ENCODE peak calls at places on chromosomes 13 and 19, in eight cellular contexts. E is heart right ventricle, A is left ventricle myocardium inferior, B is choroid plexus epithelial cell, Z is AG10803, W is uterus, I is fibroblast of the aortic adventitia, P is lower leg skin. H is an unnamed sample.

GRCh38 chr19:16508546-16508945 is 12.4 kb downstream of the C19orf44 start:
- DNase-seq in W (no peak), I (no peak), Z (no peak), A (no peak), P (no peak), E (no peak), B (no peak), H (no peak)

GRCh38 chr13:23159205-23159586 is 21.6 kb upstream of the SGCG start:
- DNase-seq in Z (peak; percentile 42), I (peak; percentile 2), P (no peak), W (no peak), A (peak; percentile 33), B (peak; percentile 29), E (peak; percentile 33), H (no peak)

GRCh38 chr19:13784731-13785452 is 10.4 kb upstream of the ZSWIM4 start:
- DNase-seq in A (peak; percentile 71), P (peak; percentile 95), E (peak; percentile 82), Z (peak; percentile 77), W (peak; percentile 65), B (peak; percentile 75), I (peak; percentile 68), H (no peak)

GRCh38 chr13:111216166-111216960 is 101.3 kb downstream of the ARHGEF7 start:
- DNase-seq in B (peak; percentile 47), Z (no peak), I (peak; percentile 31), P (no peak), E (no peak), W (no peak), A (no peak), H (no peak)

GRCh38 chr13:41398494-41399190 is 58.7 kb upstream of the RGCC start:
- DNase-seq in Z (no peak), A (no peak), E (no peak), I (no peak), P (no peak), B (peak; percentile 13), W (no peak), H (peak; percentile 12)

GRCh38 chr13:21175656-21176194 is 627 bp downstream of the SKA3 start:
- DNase-seq in W (no peak), B (peak; percentile 58), I (no peak), A (no peak), E (no peak), P (no peak), Z (no peak), H (no peak)

GRCh38 chr13:110641055-110642015 is 26.0 kb downstream of the NAXD start:
- DNase-seq in Z (no peak), I (no peak), P (no peak), W (peak; percentile 49), A (peak; percentile 47), B (peak; percentile 83), E (no peak), H (no peak)

GRCh38 chr13:113087923-113088690 is 17.5 kb upstream of the F7 start:
- DNase-seq in E (no peak), P (no peak), Z (no peak), I (no peak), A (peak; percentile 5), B (no peak), W (no peak), H (no peak)

GRCh38 chr19:47699360-47699917 is 13.8 kb upstream of the EHD2 start:
- DNase-seq in P (no peak), A (no peak), I (peak; percentile 27), W (peak; percentile 56), E (no peak), B (peak; percentile 56), Z (no peak), H (no peak)

GRCh38 chr13:103757361-103757760 is 691.1 kb upstream of the SLC10A2 start:
- DNase-seq in W (no peak), Z (no peak), I (no peak), B (no peak), E (no peak), P (no peak), A (no peak), H (no peak)

GRCh38 chr13:51782026-51782710 is 21.8 kb downstream of the DHRS12 start:
- DNase-seq in E (no peak), I (no peak), B (no peak), A (no peak), W (no peak), P (no peak), Z (no peak), H (no peak)

GRCh38 chr19:23823952-23824389 is 65.3 kb upstream of the ZNF681 start:
- DNase-seq in I (no peak), B (peak; percentile 11), A (no peak), W (no peak), Z (no peak), E (no peak), P (no peak), H (no peak)

GRCh38 chr13:60152114-60152513 is 11.6 kb downstream of the DIAPH3 start:
- DNase-seq in I (no peak), E (no peak), W (no peak), Z (peak; percentile 25), B (no peak), A (no peak), P (no peak), H (no peak)

GRCh38 chr19:4531562-4532165 is 3.4 kb downstream of the PLIN5 start:
- DNase-seq in E (no peak), P (no peak), W (no peak), A (no peak), B (no peak), Z (no peak), I (no peak), H (no peak)

GRCh38 chr19:55241143-55241934 is 12.8 kb upstream of the TMEM86B start:
- DNase-seq in P (no peak), W (no peak), Z (no peak), E (no peak), B (no peak), I (no peak), A (no peak), H (no peak)

GRCh38 chr19:18321729-18322091 is 1.2 kb downstream of the LSM4 start:
- DNase-seq in W (no peak), P (no peak), A (no peak), Z (no peak), B (peak; percentile 35), I (peak; percentile 25), E (no peak), H (no peak)

GRCh38 chr19:42352216-42352892 is 26.9 kb downstream of the MEGF8 start:
- DNase-seq in A (no peak), W (no peak), I (no peak), Z (peak; percentile 15), P (no peak), B (peak; percentile 20), E (no peak), H (no peak)

DNA sequence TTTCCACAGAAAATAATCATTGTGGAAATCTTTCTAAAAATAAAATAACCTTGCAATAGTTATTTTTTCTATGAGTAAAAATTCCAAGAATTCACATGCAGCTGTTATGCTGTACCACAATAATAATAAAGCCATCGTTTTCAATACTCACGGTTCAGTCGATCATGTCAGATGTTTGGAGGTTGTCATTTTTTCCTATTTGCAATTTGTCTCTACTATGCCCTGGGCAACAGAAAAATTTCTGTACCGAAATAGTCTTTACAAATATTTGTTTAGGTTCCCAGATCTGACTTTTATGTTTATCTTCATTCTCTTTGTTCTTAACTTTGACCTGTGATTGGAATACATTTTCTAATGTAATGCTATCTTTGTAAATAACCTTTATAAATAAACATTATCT is 79.7 kb downstream of the ESD start:
- DNase-seq in Z (no peak), B (no peak), I (no peak), P (no peak), A (no peak), W (no peak), E (no peak), H (no peak)
- TF ChIP-seq CTCF in Z (no peak), B (no peak), I (no peak), P (no peak), A (no peak), W (no peak), E (no peak), H (no peak)

GRCh38 chr13:25143693-25144092 is 28.4 kb downstream of the AMER2 start:
- DNase-seq in B (no peak), E (no peak), A (no peak), Z (no peak), P (no peak), I (no peak), W (no peak), H (no peak)
- H3K4me3 ChIP-seq in B (no peak overlapping the region), E (no peak overlapping the region), A (no peak overlapping the region), Z (no peak overlapping the region), P (no peak overlapping the region), I (no peak overlapping the region), W (no peak overlapping the region), H (no peak overlapping the region)

GRCh38 chr19:923551-924211 is 2.2 kb upstream of the ARID3A start:
- DNase-seq in A (no peak), E (no peak), Z (no peak), P (no peak), W (no peak), B (no peak), I (no peak), H (no peak)

GRCh38 chr19:926595-927043 is 784 bp downstream of the ARID3A start:
- DNase-seq in B (peak; percentile 63), W (peak; percentile 54), P (no peak), I (peak; percentile 38), E (peak; percentile 61), Z (no peak), A (peak; percentile 70), H (no peak)

GRCh38 chr19:927044-927706 is 1.3 kb downstream of the ARID3A start:
- DNase-seq in Z (peak; percentile 56), I (peak; percentile 34), P (peak; percentile 96), W (peak; percentile 69), B (peak; percentile 64), A (peak; percentile 64), E (peak; percentile 71), H (no peak)

GRCh38 chr19:925912-926594 is at the start of gene ARID3A:
- DNase-seq in B (no peak), I (no peak), Z (no peak), P (no peak), A (peak; percentile 48), W (no peak), E (peak; percentile 56), H (no peak)

GRCh38 chr19:925087-925911 is 536 bp upstream of the ARID3A start:
- DNase-seq in E (peak; percentile 81), Z (peak; percentile 73), W (peak; percentile 77), B (peak; percentile 86), I (peak; percentile 77), P (peak; percentile 97), A (peak; percentile 80), H (peak; percentile 27)
- TF ChIP-seq CTCF in E (no peak), Z (no peak), W (no peak), B (no peak), I (no peak), P (no peak), A (no peak), H (no peak)

GRCh38 chr19:30693179-30693578 is 321.0 kb downstream of the ZNF536 start:
- DNase-seq in I (no peak), W (no peak), B (no peak), Z (peak; percentile 10), P (no peak), E (no peak), A (no peak), H (no peak)

GRCh38 chr19:30692517-30692870 is 320.3 kb downstream of the ZNF536 start:
- DNase-seq in Z (peak; percentile 45), P (peak; percentile 79), A (no peak), W (peak; percentile 39), B (peak; percentile 8), E (no peak), I (no peak), H (no peak)

GRCh38 chr19:30690525-30690924 is 318.3 kb downstream of the ZNF536 start:
- DNase-seq in P (peak; percentile 4), I (no peak), A (no peak), Z (no peak), E (no peak), B (no peak), W (no peak), H (no peak)

GRCh38 chr19:30690935-30691505 is 318.8 kb downstream of the ZNF536 start:
- DNase-seq in I (no peak), Z (no peak), E (no peak), A (no peak), W (no peak), P (peak; percentile 64), B (no peak), H (no peak)

GRCh38 chr19:30691767-30692516 is 319.8 kb downstream of the ZNF536 start:
- DNase-seq in B (peak; percentile 4), W (no peak), I (peak; percentile 13), E (no peak), P (peak; percentile 87), Z (no peak), A (no peak), H (no peak)
- H3K4me3 ChIP-seq in B (peak overlapping the region; percentile 8), W (peak overlapping the region; percentile 29), I (peak overlapping the region; percentile 37), E (peak overlapping the region; percentile 27), P (no peak overlapping the region), Z (peak overlapping the region; percentile 53), A (peak overlapping the region; percentile 58), H (peak overlapping the region; percentile 25)